ENCODE peak calls at places on chromosomes 12 and 14, in five cellular contexts. R, K, G, E and M are unnamed samples.

GRCh38 chr12:29073631-29074239 is 75.3 kb upstream of the FAR2 start:
- DNase-seq in G (peak), K (peak), R (peak), E (no peak), M (no peak)

GRCh38 chr14:101066826-101067508 is 163.4 kb upstream of the RTL1 start:
- DNase-seq in K (no peak), R (no peak), E (no peak), G (no peak), M (no peak)

GRCh38 chr14:87483651-87484260 is 509.2 kb downstream of the GALC start:
- DNase-seq in R (no peak), K (no peak), E (peak), G (peak), M (peak)

GRCh38 chr12:104596128-104596799 is 139.5 kb downstream of the CHST11 start:
- DNase-seq in E (no peak), G (peak), R (peak), K (no peak), M (no peak)

GRCh38 chr12:14954269-14954668 is 7.1 kb downstream of the ARHGDIB start:
- DNase-seq in K (no peak), E (no peak), R (no peak), G (no peak), M (no peak)

GRCh38 chr14:62674833-62675232 is 370.4 kb downstream of the KCNH5 start:
- DNase-seq in G (no peak), K (no peak), R (no peak), E (no peak), M (no peak)

GRCh38 chr14:97946291-97946690 is 1149.1 kb downstream of the VRK1 start:
- DNase-seq in E (no peak), K (no peak), G (no peak), R (no peak), M (no peak)

GRCh38 chr12:108832730-108833354 is 24.5 kb downstream of the SSH1 start:
- DNase-seq in G (peak), R (peak), E (no peak), K (no peak), M (no peak)

GRCh38 chr12:2453076-2453806 is 341.5 kb upstream of the FKBP4 start:
- DNase-seq in E (no peak), K (no peak), R (no peak), G (no peak), M (no peak)

DNA sequence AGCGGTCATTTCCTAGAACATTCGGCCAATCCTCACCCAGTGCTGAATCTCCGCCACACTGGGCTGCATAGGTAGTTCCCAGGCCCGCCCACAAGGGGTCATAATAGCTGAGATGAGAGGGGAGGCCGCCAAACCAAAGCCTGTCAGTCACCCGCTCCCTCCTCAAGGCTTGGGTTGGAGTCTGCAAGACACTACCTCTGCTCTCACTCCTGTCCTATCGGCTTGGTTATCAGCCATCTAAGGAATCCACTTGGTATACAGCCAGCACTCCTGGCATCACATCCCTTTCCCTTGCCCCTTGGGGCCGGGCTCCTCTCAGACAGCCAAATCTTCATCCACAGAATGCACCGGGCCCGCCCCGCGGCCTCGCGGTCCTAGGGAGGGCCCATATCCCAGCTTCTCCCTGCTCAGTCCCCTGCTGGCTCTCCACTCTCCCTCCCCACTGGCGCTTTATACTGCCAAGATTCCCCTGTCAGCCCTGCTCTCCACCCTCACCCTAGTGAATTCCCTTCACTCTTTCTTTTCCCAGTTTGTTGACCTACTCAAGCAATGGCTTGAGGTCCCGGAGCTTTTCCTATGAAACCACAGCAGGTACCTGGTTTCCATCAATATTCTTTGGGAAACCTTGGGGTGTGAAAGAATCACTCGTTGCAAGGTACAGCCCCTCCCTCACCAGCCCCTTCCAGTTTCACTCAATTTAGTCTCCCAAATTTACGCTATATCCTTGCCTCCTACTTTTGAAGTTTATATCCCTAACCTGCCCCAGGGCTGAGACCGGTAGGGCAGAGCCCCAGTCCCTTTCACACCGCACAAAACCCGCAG is 1.5 kb downstream of the IFFO1 start:
- DNase-seq in R (no peak), E (peak), G (peak), K (peak), M (no peak)
- H3K4me3 ChIP-seq in R (peak), E (peak), G (peak), K (no peak), M (peak)

GRCh38 chr14:74492413-74493342 is at the start of gene NPC2:
- DNase-seq in E (no peak), G (peak), K (no peak), R (no peak), M (no peak)

GRCh38 chr14:74488788-74489397 is 4.2 kb downstream of the NPC2 start:
- DNase-seq in K (no peak), G (peak), E (no peak), R (no peak), M (peak)

GRCh38 chr14:74493343-74494261 is at the start of gene ISCA2:
- DNase-seq in R (peak), E (peak), G (peak), K (peak), M (peak)

GRCh38 chr14:74495356-74495755 is 1.8 kb downstream of the ISCA2 start:
- DNase-seq in K (no peak), G (no peak), E (no peak), R (no peak), M (no peak)

DNA sequence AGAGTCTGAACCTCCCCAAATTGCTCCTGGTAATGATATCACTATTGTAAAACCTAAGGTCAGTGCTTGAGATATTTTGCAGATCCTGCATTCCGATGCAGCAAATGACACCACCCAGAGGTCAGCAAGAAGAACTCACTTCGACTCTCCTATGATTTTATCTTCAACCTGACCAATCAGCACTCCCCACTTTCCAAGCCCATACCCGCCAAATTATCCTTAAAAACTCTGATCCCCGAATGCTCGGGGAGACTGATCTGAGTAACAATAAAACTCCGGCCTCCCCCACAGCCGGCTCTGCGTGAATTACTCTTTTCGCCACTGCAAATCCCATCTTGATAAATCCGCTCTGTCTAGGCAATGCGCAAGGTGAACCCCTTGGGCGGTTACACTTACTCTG is 1.2 kb downstream of the NPC2 start:
- DNase-seq in K (peak), E (no peak), R (no peak), G (peak), M (no peak)
- TF ChIP-seq CTCF in K (peak), E (no peak), R (peak), G (no peak), M (no peak)

DNA sequence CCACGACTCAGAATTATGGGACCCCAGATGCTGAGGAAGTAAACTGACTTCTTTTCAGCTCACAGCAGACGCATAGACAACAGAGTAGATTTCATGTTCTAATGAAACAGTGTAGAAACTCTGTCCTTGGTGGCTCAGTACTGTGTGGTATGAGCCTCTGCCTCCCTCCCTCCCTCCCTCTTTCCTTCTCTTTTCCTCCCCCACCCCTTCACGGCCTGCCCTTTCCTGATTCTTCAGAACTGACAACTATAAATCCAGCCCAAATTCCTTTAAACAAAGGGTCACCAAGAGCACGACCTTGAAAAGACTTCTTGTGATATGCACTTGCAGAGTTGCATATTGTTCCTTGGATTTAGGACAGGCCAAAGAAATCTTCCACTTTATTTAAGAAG is 163.9 kb downstream of the ETV6 start:
- DNase-seq in R (no peak), E (no peak), G (no peak), K (no peak), M (no peak)
- H3K4me3 ChIP-seq in R (no peak), E (no peak), G (no peak), K (no peak), M (no peak)

GRCh38 chr12:116276433-116277216 is 868 bp downstream of the MED13L start:
- DNase-seq in G (peak), R (no peak), E (peak), K (peak), M (no peak)
- TF ChIP-seq CTCF in G (peak), R (peak), E (no peak), K (no peak), M (no peak)

DNA sequence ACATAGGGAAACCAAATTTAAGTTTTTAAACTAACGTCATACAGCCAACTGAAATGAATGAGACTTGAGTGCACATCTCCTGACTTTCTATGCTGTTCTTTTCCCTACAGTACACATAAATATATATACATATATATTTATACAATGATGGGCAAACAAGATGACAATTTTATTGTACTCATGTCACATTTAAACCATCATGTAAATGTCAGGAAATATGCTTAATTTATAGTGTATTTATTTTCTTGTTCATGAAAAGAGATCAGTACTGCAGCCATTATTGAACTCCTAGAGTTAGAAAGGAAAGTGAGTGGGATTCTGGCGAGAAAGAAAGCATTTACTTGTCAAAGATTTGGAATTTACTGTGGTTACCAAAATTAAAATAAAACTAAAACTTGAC is 144.4 kb downstream of the RAD51B start:
- DNase-seq in K (no peak), R (no peak), G (no peak), E (no peak), M (no peak)
- H3K4me3 ChIP-seq in K (no peak), R (no peak), G (peak), E (no peak), M (no peak)